ENCODE peak calls at places on chromosomes 12 and 14, in ten cellular contexts. H is neuronal stem cell; O is non-pigmented ciliary epithelial cell; Y is HT-29; L is heart left ventricle; B is CD4-positive, alpha-beta T cell; K is NCI-H524; Z is progenitor cell of endocrine pancreas; D is OCI-LY7; N is kidney tubule cell. U is an unnamed sample.

GRCh38 chr12:131007031-131007793 is 53.5 kb downstream of the ADGRD1 start:
- DNase-seq in Z (no peak), B (no peak), D (no peak), K (no peak), H (no peak), L (no peak), Y (no peak), O (no peak), N (no peak), U (no peak)

GRCh38 chr14:23403139-23403438 is 5.0 kb downstream of the MYH6 start:
- DNase-seq in H (no peak), L (peak; percentile 41), Y (no peak), Z (no peak), N (no peak), O (no peak), K (no peak), B (no peak), D (no peak), U (no peak)

GRCh38 chr12:118135788-118136558 is at the start of gene PEBP1:
- DNase-seq in O (peak; percentile 50), Y (peak; percentile 94), L (peak; percentile 98), Z (peak; percentile 85), H (peak; percentile 75), K (peak; percentile 65), D (peak; percentile 90), N (peak; percentile 93), B (peak; percentile 91), U (peak; percentile 86)

GRCh38 chr12:66352197-66352596 is 49.9 kb downstream of the HELB start:
- DNase-seq in H (no peak), N (peak; percentile 45), O (no peak), L (peak; percentile 53), Z (peak; percentile 17), Y (peak; percentile 25), B (no peak), K (no peak), D (peak; percentile 67), U (no peak)

GRCh38 chr12:115709410-115710065 is 568.0 kb downstream of the MED13L start:
- DNase-seq in Z (no peak), H (no peak), B (no peak), Y (no peak), L (peak; percentile 81), N (no peak), O (no peak), D (no peak), K (no peak), U (peak; percentile 34)

GRCh38 chr12:94536040-94536965 is 76.6 kb upstream of the CEP83 start:
- DNase-seq in Y (no peak), H (no peak), D (no peak), O (no peak), N (no peak), K (no peak), B (no peak), Z (no peak), L (no peak), U (no peak)

GRCh38 chr12:124694846-124695497 is 127.6 kb upstream of the NCOR2 start:
- DNase-seq in N (peak; percentile 90), B (no peak), Y (peak; percentile 86), D (no peak), O (no peak), L (no peak), K (no peak), Z (no peak), H (no peak), U (peak; percentile 53)

GRCh38 chr14:74733241-74733640 is 20.3 kb downstream of the FCF1 start:
- DNase-seq in Y (no peak), Z (no peak), D (no peak), O (no peak), B (no peak), L (no peak), N (no peak), K (peak; percentile 94), H (no peak), U (no peak)

GRCh38 chr14:74491952-74492351 is 1.2 kb downstream of the NPC2 start:
- DNase-seq in L (no peak), D (peak; percentile 75), N (peak; percentile 70), B (no peak), Z (no peak), O (no peak), K (no peak), Y (peak; percentile 22), H (no peak), U (no peak)

GRCh38 chr14:96662116-96662901 is 134.9 kb upstream of the VRK1 start:
- DNase-seq in L (no peak), K (no peak), N (peak; percentile 3), B (no peak), H (no peak), Z (no peak), O (no peak), D (no peak), Y (no peak), U (no peak)

GRCh38 chr14:58549358-58549757 is 88.4 kb upstream of the DACT1 start:
- DNase-seq in L (no peak), B (no peak), Z (no peak), N (peak; percentile 34), O (no peak), D (no peak), K (no peak), H (no peak), Y (no peak), U (no peak)

GRCh38 chr12:128829870-128830504 is 6.2 kb upstream of the SLC15A4 start:
- DNase-seq in B (no peak), D (peak; percentile 95), Z (no peak), Y (no peak), L (no peak), N (peak; percentile 29), H (no peak), K (no peak), O (no peak), U (no peak)

GRCh38 chr14:101151226-101151929 is 247.9 kb upstream of the RTL1 start:
- DNase-seq in O (no peak), D (no peak), L (no peak), B (no peak), H (no peak), K (no peak), Z (no peak), N (peak; percentile 3), Y (peak; percentile 1), U (no peak)

GRCh38 chr12:57935839-57936512 is 5.4 kb upstream of the ATP23 start:
- DNase-seq in O (peak; percentile 69), Z (peak; percentile 62), Y (peak; percentile 95), D (peak; percentile 98), K (peak; percentile 89), B (peak; percentile 82), N (peak; percentile 95), L (peak; percentile 90), H (peak; percentile 67), U (peak; percentile 91)

GRCh38 chr12:54933381-54933780 is 51.2 kb downstream of the TESPA1 start:
- DNase-seq in L (no peak), D (no peak), B (no peak), H (no peak), Y (no peak), Z (no peak), K (no peak), N (peak; percentile 75), O (no peak), U (no peak)

U was measured in stromal cell of bone marrow.